ENCODE peak calls at places on chromosomes 7 and 10, in ten cellular contexts. H, Z, Q, C, B, T, P, X, K and I are unnamed samples.

GRCh38 chr7:6035165-6035564 is 4.0 kb downstream of the ANKRD61 start:
- DNase-seq in H (no peak), Z (no peak), Q (no peak), C (no peak), B (no peak), T (no peak), P (no peak), X (no peak), K (no peak), I (no peak)

GRCh38 chr10:110827410-110827809 is 44.3 kb upstream of the PDCD4 start:
- DNase-seq in H (no peak), Z (no peak), Q (no peak), C (no peak), B (no peak), T (no peak), P (no peak), X (no peak), K (no peak), I (no peak)

GRCh38 chr10:75203724-75204123 is 6.9 kb upstream of the VDAC2 start:
- DNase-seq in H (no peak), Z (no peak), Q (no peak), C (no peak), B (no peak), T (no peak), P (no peak), X (no peak), K (no peak), I (no peak)

GRCh38 chr10:37619336-37619735 is 238.1 kb downstream of the ZNF248 start:
- DNase-seq in H (no peak), Z (no peak), Q (no peak), C (no peak), B (no peak), T (no peak), P (no peak), X (no peak), K (no peak), I (no peak)

GRCh38 chr7:46932656-46933424 is 649.1 kb downstream of the TNS3 start:
- DNase-seq in H (no peak), Z (no peak), Q (peak), C (peak), B (peak), T (no peak), P (no peak), X (no peak), K (no peak), I (no peak)

GRCh38 chr10:126247454-126247975 is 140.8 kb downstream of the ADAM12 start:
- DNase-seq in H (no peak), Z (peak), Q (peak), C (peak), B (peak), T (no peak), P (no peak), X (no peak), K (no peak), I (no peak)

GRCh38 chr10:86661161-86662025 is 6.9 kb upstream of the LDB3 start:
- DNase-seq in H (no peak), Z (no peak), Q (no peak), C (no peak), B (peak), T (no peak), P (no peak), X (no peak), K (no peak), I (no peak)

GRCh38 chr10:95276367-95277200 is 14.2 kb downstream of the PDLIM1 start:
- DNase-seq in H (no peak), Z (no peak), Q (no peak), C (no peak), B (no peak), T (no peak), P (no peak), X (no peak), K (no peak), I (no peak)

GRCh38 chr10:132329565-132330485 is 2.2 kb upstream of the LRRC27 start:
- DNase-seq in H (no peak), Z (peak), Q (peak), C (no peak), B (no peak), T (no peak), P (peak), X (peak), K (peak), I (no peak)

GRCh38 chr7:27260211-27260610 is 17.6 kb downstream of the EVX1 start:
- DNase-seq in H (no peak), Z (no peak), Q (no peak), C (no peak), B (no peak), T (no peak), P (no peak), X (no peak), K (no peak), I (no peak)

GRCh38 chr7:20306499-20306946 is 24.2 kb upstream of the ITGB8 start:
- DNase-seq in H (no peak), Z (no peak), Q (no peak), C (no peak), B (no peak), T (no peak), P (no peak), X (no peak), K (no peak), I (no peak)

GRCh38 chr7:83931968-83932367 is 262.6 kb downstream of the SEMA3A start:
- DNase-seq in H (no peak), Z (no peak), Q (no peak), C (no peak), B (no peak), T (no peak), P (no peak), X (no peak), K (no peak), I (no peak)

GRCh38 chr7:127635659-127636285 is 16.2 kb upstream of the SND1 start:
- DNase-seq in H (no peak), Z (no peak), Q (no peak), C (no peak), B (no peak), T (no peak), P (no peak), X (no peak), K (no peak), I (no peak)

GRCh38 chr7:70744414-70744942 is 387.5 kb upstream of the GALNT17 start:
- DNase-seq in H (no peak), Z (no peak), Q (no peak), C (no peak), B (no peak), T (no peak), P (no peak), X (no peak), K (no peak), I (no peak)

GRCh38 chr7:142668495-142668894 is 80.8 kb upstream of the PRSS1 start:
- DNase-seq in H (no peak), Z (no peak), Q (no peak), C (no peak), B (no peak), T (no peak), P (no peak), X (no peak), K (no peak), I (no peak)

GRCh38 chr10:31242902-31243301 is 76.1 kb upstream of the ZEB1 start:
- DNase-seq in H (peak), Z (peak), Q (peak), C (no peak), B (peak), T (peak), P (peak), X (peak), K (no peak), I (no peak)

GRCh38 chr7:84492565-84493034 is 298.0 kb upstream of the SEMA3A start:
- DNase-seq in H (no peak), Z (no peak), Q (no peak), C (no peak), B (no peak), T (no peak), P (no peak), X (no peak), K (peak), I (no peak)

GRCh38 chr7:28784166-28784870 is 173.8 kb downstream of the TRIL start:
- DNase-seq in H (no peak), Z (no peak), Q (no peak), C (no peak), B (no peak), T (no peak), P (no peak), X (no peak), K (no peak), I (no peak)

GRCh38 chr10:74244097-74244685 is 93.2 kb downstream of the ADK start:
- DNase-seq in H (no peak), Z (no peak), Q (peak), C (no peak), B (no peak), T (no peak), P (peak), X (peak), K (peak), I (no peak)